ENCODE peak calls at places on chromosomes 2 and 18, in five cellular contexts. One of them, this sample, is unnamed.

GRCh38 chr18:62365420-62365819 is 40.3 kb downstream of the TNFRSF11A start:
- ATAC-seq in GM12878: peak
- ATAC-seq in HepG2: no peak
- ATAC-seq in upper lobe of left lung: no peak
- ATAC-seq in K562: no peak
- ATAC-seq in this sample: no peak

GRCh38 chr2:3683748-3684454 is 19.5 kb upstream of the DCDC2C start:
- ATAC-seq in upper lobe of left lung: no peak
- ATAC-seq in K562: no peak
- ATAC-seq in HepG2: no peak
- ATAC-seq in GM12878: no peak
- ATAC-seq in this sample: no peak

GRCh38 chr2:237702439-237703397 is 75.3 kb downstream of the LRRFIP1 start:
- ATAC-seq in GM12878: peak
- ATAC-seq in K562: peak
- ATAC-seq in HepG2: peak
- ATAC-seq in upper lobe of left lung: peak
- ATAC-seq in this sample: peak

GRCh38 chr2:75099521-75099922 is 99.8 kb downstream of the TACR1 start:
- ATAC-seq in HepG2: no peak
- ATAC-seq in K562: no peak
- ATAC-seq in upper lobe of left lung: no peak
- ATAC-seq in GM12878: no peak
- ATAC-seq in this sample: no peak

GRCh38 chr18:23929362-23929940 is 85.1 kb upstream of the TTC39C start:
- ATAC-seq in upper lobe of left lung: no peak
- ATAC-seq in GM12878: no peak
- ATAC-seq in HepG2: no peak
- ATAC-seq in K562: no peak
- ATAC-seq in this sample: no peak

GRCh38 chr18:32909798-32910561 is 137.2 kb upstream of the KLHL14 start:
- ATAC-seq in upper lobe of left lung: no peak
- ATAC-seq in K562: no peak
- ATAC-seq in HepG2: peak
- ATAC-seq in GM12878: no peak
- ATAC-seq in this sample: no peak

GRCh38 chr2:216289470-216289869 is 82.8 kb downstream of the MARCHF4 start:
- ATAC-seq in GM12878: no peak
- ATAC-seq in upper lobe of left lung: no peak
- ATAC-seq in HepG2: no peak
- ATAC-seq in K562: no peak
- ATAC-seq in this sample: no peak

GRCh38 chr2:159030674-159031380 is 62.4 kb downstream of the TANC1 start:
- ATAC-seq in GM12878: no peak
- ATAC-seq in HepG2: peak
- ATAC-seq in upper lobe of left lung: peak
- ATAC-seq in K562: peak
- ATAC-seq in this sample: peak

GRCh38 chr2:156147594-156148330 is 184.8 kb downstream of the NR4A2 start:
- ATAC-seq in K562: no peak
- ATAC-seq in upper lobe of left lung: peak
- ATAC-seq in GM12878: peak
- ATAC-seq in HepG2: no peak
- ATAC-seq in this sample: no peak

GRCh38 chr18:48295586-48296311 is 113.4 kb downstream of the ZBTB7C start:
- ATAC-seq in HepG2: peak
- ATAC-seq in upper lobe of left lung: no peak
- ATAC-seq in K562: peak
- ATAC-seq in GM12878: no peak
- ATAC-seq in this sample: no peak

GRCh38 chr2:75100691-75101236 is 98.6 kb downstream of the TACR1 start:
- ATAC-seq in upper lobe of left lung: no peak
- ATAC-seq in GM12878: no peak
- ATAC-seq in HepG2: no peak
- ATAC-seq in K562: no peak
- ATAC-seq in this sample: no peak

GRCh38 chr2:26708457-26708856 is 15.9 kb downstream of the KCNK3 start:
- ATAC-seq in K562: no peak
- ATAC-seq in HepG2: no peak
- ATAC-seq in upper lobe of left lung: no peak
- ATAC-seq in GM12878: no peak
- ATAC-seq in this sample: no peak

GRCh38 chr2:225165052-225165451 is 122.8 kb upstream of the DOCK10 start:
- ATAC-seq in upper lobe of left lung: no peak
- ATAC-seq in HepG2: no peak
- ATAC-seq in GM12878: no peak
- ATAC-seq in K562: no peak
- ATAC-seq in this sample: no peak

GRCh38 chr2:189933911-189934399 is 128.6 kb downstream of the MSTN start:
- ATAC-seq in GM12878: no peak
- ATAC-seq in upper lobe of left lung: peak
- ATAC-seq in K562: no peak
- ATAC-seq in HepG2: no peak
- ATAC-seq in this sample: no peak

GRCh38 chr2:97774425-97774824 is 61.0 kb downstream of the ZAP70 start:
- ATAC-seq in HepG2: peak
- ATAC-seq in GM12878: peak
- ATAC-seq in K562: peak
- ATAC-seq in upper lobe of left lung: no peak
- ATAC-seq in this sample: no peak

GRCh38 chr2:196442211-196442610 is 197.3 kb upstream of the CCDC150 start:
- ATAC-seq in upper lobe of left lung: no peak
- ATAC-seq in K562: no peak
- ATAC-seq in GM12878: peak
- ATAC-seq in HepG2: no peak
- ATAC-seq in this sample: no peak

GRCh38 chr2:232348936-232349335 is 29.6 kb upstream of the ALPP start:
- ATAC-seq in HepG2: no peak
- ATAC-seq in K562: no peak
- ATAC-seq in GM12878: peak
- ATAC-seq in upper lobe of left lung: no peak
- ATAC-seq in this sample: no peak

GRCh38 chr2:168234407-168235085 is 12.8 kb downstream of the STK39 start:
- ATAC-seq in K562: no peak
- ATAC-seq in HepG2: no peak
- ATAC-seq in upper lobe of left lung: no peak
- ATAC-seq in GM12878: no peak
- ATAC-seq in this sample: no peak

GRCh38 chr2:214126135-214126534 is 284.7 kb upstream of the VWC2L start:
- ATAC-seq in GM12878: no peak
- ATAC-seq in upper lobe of left lung: no peak
- ATAC-seq in K562: no peak
- ATAC-seq in HepG2: no peak
- ATAC-seq in this sample: no peak

GRCh38 chr18:70256994-70257393 is 31.9 kb upstream of the SOCS6 start:
- ATAC-seq in upper lobe of left lung: no peak
- ATAC-seq in HepG2: no peak
- ATAC-seq in GM12878: no peak
- ATAC-seq in K562: no peak
- ATAC-seq in this sample: peak

GRCh38 chr2:128578406-128579385 is 260.0 kb upstream of the HS6ST1 start:
- ATAC-seq in HepG2: peak
- ATAC-seq in GM12878: no peak
- ATAC-seq in upper lobe of left lung: no peak
- ATAC-seq in K562: no peak
- ATAC-seq in this sample: no peak

GRCh38 chr2:48508461-48509124 is 21.4 kb upstream of the STON1 start:
- ATAC-seq in GM12878: no peak
- ATAC-seq in HepG2: peak
- ATAC-seq in K562: peak
- ATAC-seq in upper lobe of left lung: peak
- ATAC-seq in this sample: no peak

GRCh38 chr2:216004408-216005283 is 8.7 kb downstream of the MREG start:
- ATAC-seq in K562: peak
- ATAC-seq in upper lobe of left lung: no peak
- ATAC-seq in GM12878: peak
- ATAC-seq in HepG2: no peak
- ATAC-seq in this sample: no peak

GRCh38 chr2:15359716-15360531 is 201.2 kb downstream of the NBAS start:
- ATAC-seq in K562: peak
- ATAC-seq in upper lobe of left lung: no peak
- ATAC-seq in GM12878: no peak
- ATAC-seq in HepG2: peak
- ATAC-seq in this sample: no peak

GRCh38 chr2:23286765-23287155 is 98.2 kb upstream of the KLHL29 start:
- ATAC-seq in HepG2: peak
- ATAC-seq in K562: no peak
- ATAC-seq in upper lobe of left lung: peak
- ATAC-seq in GM12878: no peak
- ATAC-seq in this sample: peak

GRCh38 chr2:33040541-33040940 is 93.8 kb downstream of the LTBP1 start:
- ATAC-seq in GM12878: no peak
- ATAC-seq in upper lobe of left lung: no peak
- ATAC-seq in HepG2: no peak
- ATAC-seq in K562: no peak
- ATAC-seq in this sample: peak

GRCh38 chr2:24492283-24493272 is 1.5 kb downstream of the NCOA1 start:
- ATAC-seq in HepG2: peak
- ATAC-seq in upper lobe of left lung: peak
- ATAC-seq in K562: peak
- ATAC-seq in GM12878: peak
- ATAC-seq in this sample: no peak

GRCh38 chr2:160096414-160096813 is 34.0 kb upstream of the PLA2R1 start:
- ATAC-seq in upper lobe of left lung: peak
- ATAC-seq in K562: no peak
- ATAC-seq in HepG2: no peak
- ATAC-seq in GM12878: peak
- ATAC-seq in this sample: no peak

GRCh38 chr2:160092445-160092844 is 30.0 kb upstream of the PLA2R1 start:
- ATAC-seq in HepG2: no peak
- ATAC-seq in GM12878: no peak
- ATAC-seq in K562: no peak
- ATAC-seq in upper lobe of left lung: no peak
- ATAC-seq in this sample: no peak

GRCh38 chr2:160091381-160091780 is 29.0 kb upstream of the PLA2R1 start:
- ATAC-seq in GM12878: no peak
- ATAC-seq in upper lobe of left lung: no peak
- ATAC-seq in K562: no peak
- ATAC-seq in HepG2: no peak
- ATAC-seq in this sample: no peak

GRCh38 chr2:160097329-160097728 is 34.9 kb upstream of the PLA2R1 start:
- ATAC-seq in upper lobe of left lung: peak
- ATAC-seq in HepG2: no peak
- ATAC-seq in GM12878: no peak
- ATAC-seq in K562: no peak
- ATAC-seq in this sample: no peak
- TF ChIP-seq CTCF in upper lobe of left lung: no peak
- TF ChIP-seq CTCF in HepG2: no peak
- TF ChIP-seq CTCF in GM12878: no peak
- TF ChIP-seq CTCF in K562: no peak
- TF ChIP-seq CTCF in this sample: no peak

GRCh38 chr18:21991897-21992296 is 177.5 kb upstream of the GATA6 start:
- ATAC-seq in HepG2: no peak
- ATAC-seq in GM12878: no peak
- ATAC-seq in upper lobe of left lung: no peak
- ATAC-seq in K562: no peak
- ATAC-seq in this sample: no peak
- TF ChIP-seq EP300 in HepG2: no peak
- TF ChIP-seq EP300 in GM12878: no peak
- TF ChIP-seq EP300 in upper lobe of left lung: no peak
- TF ChIP-seq EP300 in K562: no peak
- TF ChIP-seq EP300 in this sample: no peak

GRCh38 chr2:51108794-51109193 is 76.9 kb upstream of the NRXN1 start:
- ATAC-seq in upper lobe of left lung: no peak
- ATAC-seq in K562: no peak
- ATAC-seq in GM12878: no peak
- ATAC-seq in HepG2: no peak
- ATAC-seq in this sample: no peak

GRCh38 chr2:51103205-51103604 is 71.3 kb upstream of the NRXN1 start:
- ATAC-seq in GM12878: no peak
- ATAC-seq in K562: no peak
- ATAC-seq in upper lobe of left lung: peak
- ATAC-seq in HepG2: peak
- ATAC-seq in this sample: peak
- TF ChIP-seq POLR2AphosphoS5 in GM12878: no peak
- TF ChIP-seq POLR2AphosphoS5 in K562: no peak
- TF ChIP-seq POLR2AphosphoS5 in upper lobe of left lung: no peak
- TF ChIP-seq POLR2AphosphoS5 in HepG2: no peak
- TF ChIP-seq POLR2AphosphoS5 in this sample: no peak

GRCh38 chr2:235106874-235107639 is 155.2 kb downstream of the SH3BP4 start:
- ATAC-seq in K562: peak
- ATAC-seq in upper lobe of left lung: peak
- ATAC-seq in HepG2: peak
- ATAC-seq in GM12878: no peak
- ATAC-seq in this sample: peak
- TF ChIP-seq CTCF in K562: peak
- TF ChIP-seq CTCF in upper lobe of left lung: peak
- TF ChIP-seq CTCF in HepG2: peak
- TF ChIP-seq CTCF in GM12878: peak
- TF ChIP-seq CTCF in this sample: peak

GRCh38 chr2:145265244-145265643 is 745.3 kb upstream of the ZEB2 start:
- ATAC-seq in HepG2: no peak
- ATAC-seq in K562: no peak
- ATAC-seq in GM12878: no peak
- ATAC-seq in upper lobe of left lung: no peak
- ATAC-seq in this sample: no peak
- TF ChIP-seq EP300 in HepG2: no peak
- TF ChIP-seq EP300 in K562: no peak
- TF ChIP-seq EP300 in GM12878: no peak
- TF ChIP-seq EP300 in upper lobe of left lung: no peak
- TF ChIP-seq EP300 in this sample: no peak

GRCh38 chr2:9842487-9843228 is 616 bp upstream of the TAF1B start:
- ATAC-seq in HepG2: no peak
- ATAC-seq in K562: no peak
- ATAC-seq in upper lobe of left lung: no peak
- ATAC-seq in GM12878: no peak
- ATAC-seq in this sample: no peak
- TF ChIP-seq POLR2AphosphoS5 in HepG2: no peak
- TF ChIP-seq POLR2AphosphoS5 in K562: no peak
- TF ChIP-seq POLR2AphosphoS5 in upper lobe of left lung: no peak
- TF ChIP-seq POLR2AphosphoS5 in GM12878: no peak
- TF ChIP-seq POLR2AphosphoS5 in this sample: no peak

GRCh38 chr2:144776766-144777165 is 256.8 kb upstream of the ZEB2 start:
- ATAC-seq in GM12878: no peak
- ATAC-seq in HepG2: no peak
- ATAC-seq in upper lobe of left lung: no peak
- ATAC-seq in K562: no peak
- ATAC-seq in this sample: no peak

GRCh38 chr2:144785253-144785652 is 265.3 kb upstream of the ZEB2 start:
- ATAC-seq in upper lobe of left lung: no peak
- ATAC-seq in HepG2: no peak
- ATAC-seq in K562: no peak
- ATAC-seq in GM12878: no peak
- ATAC-seq in this sample: no peak

GRCh38 chr2:144780983-144781382 is 261.1 kb upstream of the ZEB2 start:
- ATAC-seq in GM12878: no peak
- ATAC-seq in HepG2: no peak
- ATAC-seq in K562: peak
- ATAC-seq in upper lobe of left lung: no peak
- ATAC-seq in this sample: no peak
- TF ChIP-seq CTCF in GM12878: no peak
- TF ChIP-seq CTCF in HepG2: no peak
- TF ChIP-seq CTCF in K562: no peak
- TF ChIP-seq CTCF in upper lobe of left lung: no peak
- TF ChIP-seq CTCF in this sample: no peak